ENCODE peak calls at places on chromosomes 3 and 15, in eight cellular contexts. One of them, this sample, is unnamed.

GRCh38 chr15:90101130-90101968 is 919 bp downstream of the IDH2 start:
- DNase-seq in substantia nigra: peak; percentile 74
- DNase-seq in stimulated activated CD8-positive, alpha-beta memory T cell treated with anti-CD3 and anti-CD28 coated beads, Interleukin-4, amount 100 ng/mL, for 48 hours: peak; percentile 60
- DNase-seq in A172: no peak
- DNase-seq in testis: peak; percentile 44
- DNase-seq in type B pancreatic cell: no peak
- DNase-seq in RPMI8226: peak; percentile 83
- DNase-seq in epithelial cell of proximal tubule: no peak
- DNase-seq in this sample: peak; percentile 66

GRCh38 chr3:77464106-77464688 is 424.3 kb downstream of the ROBO2 start:
- DNase-seq in stimulated activated CD8-positive, alpha-beta memory T cell treated with anti-CD3 and anti-CD28 coated beads, Interleukin-4, amount 100 ng/mL, for 48 hours: no peak
- DNase-seq in type B pancreatic cell: no peak
- DNase-seq in substantia nigra: no peak
- DNase-seq in A172: no peak
- DNase-seq in testis: no peak
- DNase-seq in RPMI8226: no peak
- DNase-seq in epithelial cell of proximal tubule: no peak
- DNase-seq in this sample: no peak

GRCh38 chr3:153348457-153349137 is 186.6 kb downstream of the RAP2B start:
- DNase-seq in substantia nigra: no peak
- DNase-seq in testis: no peak
- DNase-seq in A172: no peak
- DNase-seq in type B pancreatic cell: no peak
- DNase-seq in stimulated activated CD8-positive, alpha-beta memory T cell treated with anti-CD3 and anti-CD28 coated beads, Interleukin-4, amount 100 ng/mL, for 48 hours: no peak
- DNase-seq in RPMI8226: no peak
- DNase-seq in epithelial cell of proximal tubule: no peak
- DNase-seq in this sample: no peak

GRCh38 chr3:57227930-57228733 is 603 bp downstream of the APPL1 start:
- DNase-seq in type B pancreatic cell: no peak
- DNase-seq in A172: peak; percentile 26
- DNase-seq in RPMI8226: peak; percentile 77
- DNase-seq in stimulated activated CD8-positive, alpha-beta memory T cell treated with anti-CD3 and anti-CD28 coated beads, Interleukin-4, amount 100 ng/mL, for 48 hours: peak; percentile 58
- DNase-seq in testis: peak; percentile 78
- DNase-seq in substantia nigra: peak; percentile 36
- DNase-seq in epithelial cell of proximal tubule: no peak
- DNase-seq in this sample: peak; percentile 64

GRCh38 chr3:21754839-21755238 is 3.8 kb upstream of the ZNF385D start:
- DNase-seq in substantia nigra: no peak
- DNase-seq in epithelial cell of proximal tubule: no peak
- DNase-seq in A172: no peak
- DNase-seq in testis: no peak
- DNase-seq in RPMI8226: no peak
- DNase-seq in type B pancreatic cell: no peak
- DNase-seq in stimulated activated CD8-positive, alpha-beta memory T cell treated with anti-CD3 and anti-CD28 coated beads, Interleukin-4, amount 100 ng/mL, for 48 hours: no peak
- DNase-seq in this sample: no peak

GRCh38 chr3:188918086-188918485 is 253.7 kb upstream of the TPRG1 start:
- DNase-seq in type B pancreatic cell: no peak
- DNase-seq in A172: no peak
- DNase-seq in epithelial cell of proximal tubule: no peak
- DNase-seq in testis: no peak
- DNase-seq in stimulated activated CD8-positive, alpha-beta memory T cell treated with anti-CD3 and anti-CD28 coated beads, Interleukin-4, amount 100 ng/mL, for 48 hours: no peak
- DNase-seq in substantia nigra: no peak
- DNase-seq in RPMI8226: no peak
- DNase-seq in this sample: no peak

GRCh38 chr3:180332608-180333007 is 269.4 kb upstream of the TTC14 start:
- DNase-seq in epithelial cell of proximal tubule: no peak
- DNase-seq in type B pancreatic cell: no peak
- DNase-seq in A172: no peak
- DNase-seq in substantia nigra: no peak
- DNase-seq in testis: no peak
- DNase-seq in stimulated activated CD8-positive, alpha-beta memory T cell treated with anti-CD3 and anti-CD28 coated beads, Interleukin-4, amount 100 ng/mL, for 48 hours: no peak
- DNase-seq in RPMI8226: no peak
- DNase-seq in this sample: no peak

GRCh38 chr3:71010731-71011455 is 572.6 kb downstream of the FOXP1 start:
- DNase-seq in A172: no peak
- DNase-seq in type B pancreatic cell: no peak
- DNase-seq in RPMI8226: peak; percentile 4
- DNase-seq in testis: no peak
- DNase-seq in epithelial cell of proximal tubule: no peak
- DNase-seq in stimulated activated CD8-positive, alpha-beta memory T cell treated with anti-CD3 and anti-CD28 coated beads, Interleukin-4, amount 100 ng/mL, for 48 hours: peak; percentile 78
- DNase-seq in substantia nigra: no peak
- DNase-seq in this sample: peak; percentile 70

GRCh38 chr15:46853600-46853999 is 863.7 kb upstream of the SEMA6D start:
- DNase-seq in type B pancreatic cell: no peak
- DNase-seq in testis: no peak
- DNase-seq in A172: no peak
- DNase-seq in stimulated activated CD8-positive, alpha-beta memory T cell treated with anti-CD3 and anti-CD28 coated beads, Interleukin-4, amount 100 ng/mL, for 48 hours: no peak
- DNase-seq in epithelial cell of proximal tubule: no peak
- DNase-seq in RPMI8226: no peak
- DNase-seq in substantia nigra: no peak
- DNase-seq in this sample: no peak

GRCh38 chr3:61821823-61822251 is 260.5 kb downstream of the PTPRG start:
- DNase-seq in type B pancreatic cell: no peak
- DNase-seq in substantia nigra: no peak
- DNase-seq in RPMI8226: no peak
- DNase-seq in epithelial cell of proximal tubule: peak; percentile 42
- DNase-seq in testis: no peak
- DNase-seq in stimulated activated CD8-positive, alpha-beta memory T cell treated with anti-CD3 and anti-CD28 coated beads, Interleukin-4, amount 100 ng/mL, for 48 hours: no peak
- DNase-seq in A172: no peak
- DNase-seq in this sample: no peak

GRCh38 chr15:99120050-99120777 is 15.3 kb downstream of the SYNM start:
- DNase-seq in RPMI8226: no peak
- DNase-seq in epithelial cell of proximal tubule: no peak
- DNase-seq in type B pancreatic cell: no peak
- DNase-seq in stimulated activated CD8-positive, alpha-beta memory T cell treated with anti-CD3 and anti-CD28 coated beads, Interleukin-4, amount 100 ng/mL, for 48 hours: no peak
- DNase-seq in substantia nigra: no peak
- DNase-seq in A172: no peak
- DNase-seq in testis: no peak
- DNase-seq in this sample: no peak

GRCh38 chr3:181726351-181727121 is 14.8 kb downstream of the SOX2 start:
- DNase-seq in epithelial cell of proximal tubule: no peak
- DNase-seq in RPMI8226: peak; percentile 10
- DNase-seq in stimulated activated CD8-positive, alpha-beta memory T cell treated with anti-CD3 and anti-CD28 coated beads, Interleukin-4, amount 100 ng/mL, for 48 hours: no peak
- DNase-seq in A172: no peak
- DNase-seq in substantia nigra: peak; percentile 69
- DNase-seq in testis: no peak
- DNase-seq in type B pancreatic cell: no peak
- DNase-seq in this sample: no peak

GRCh38 chr15:68885070-68885469 is 45.3 kb upstream of the SPESP1 start:
- DNase-seq in RPMI8226: no peak
- DNase-seq in A172: peak; percentile 11
- DNase-seq in testis: no peak
- DNase-seq in epithelial cell of proximal tubule: no peak
- DNase-seq in stimulated activated CD8-positive, alpha-beta memory T cell treated with anti-CD3 and anti-CD28 coated beads, Interleukin-4, amount 100 ng/mL, for 48 hours: no peak
- DNase-seq in type B pancreatic cell: no peak
- DNase-seq in substantia nigra: no peak
- DNase-seq in this sample: no peak

GRCh38 chr3:58434990-58435389 is 1.4 kb upstream of the PDHB start:
- DNase-seq in type B pancreatic cell: no peak
- DNase-seq in A172: peak; percentile 77
- DNase-seq in substantia nigra: no peak
- DNase-seq in stimulated activated CD8-positive, alpha-beta memory T cell treated with anti-CD3 and anti-CD28 coated beads, Interleukin-4, amount 100 ng/mL, for 48 hours: no peak
- DNase-seq in epithelial cell of proximal tubule: no peak
- DNase-seq in RPMI8226: no peak
- DNase-seq in testis: no peak
- DNase-seq in this sample: no peak

GRCh38 chr15:34699968-34700640 is 54.7 kb downstream of the GJD2 start:
- DNase-seq in RPMI8226: no peak
- DNase-seq in A172: no peak
- DNase-seq in substantia nigra: no peak
- DNase-seq in stimulated activated CD8-positive, alpha-beta memory T cell treated with anti-CD3 and anti-CD28 coated beads, Interleukin-4, amount 100 ng/mL, for 48 hours: no peak
- DNase-seq in type B pancreatic cell: no peak
- DNase-seq in testis: no peak
- DNase-seq in epithelial cell of proximal tubule: no peak
- DNase-seq in this sample: no peak

GRCh38 chr3:4738737-4739274 is 240.4 kb upstream of the BHLHE40 start:
- DNase-seq in substantia nigra: no peak
- DNase-seq in RPMI8226: no peak
- DNase-seq in stimulated activated CD8-positive, alpha-beta memory T cell treated with anti-CD3 and anti-CD28 coated beads, Interleukin-4, amount 100 ng/mL, for 48 hours: no peak
- DNase-seq in testis: no peak
- DNase-seq in epithelial cell of proximal tubule: no peak
- DNase-seq in A172: no peak
- DNase-seq in type B pancreatic cell: no peak
- DNase-seq in this sample: no peak

GRCh38 chr3:114333180-114333922 is 39.5 kb downstream of the TIGIT start:
- DNase-seq in epithelial cell of proximal tubule: no peak
- DNase-seq in substantia nigra: no peak
- DNase-seq in stimulated activated CD8-positive, alpha-beta memory T cell treated with anti-CD3 and anti-CD28 coated beads, Interleukin-4, amount 100 ng/mL, for 48 hours: no peak
- DNase-seq in RPMI8226: no peak
- DNase-seq in A172: no peak
- DNase-seq in testis: no peak
- DNase-seq in type B pancreatic cell: no peak
- DNase-seq in this sample: no peak

GRCh38 chr3:139317660-139318430 is 26.0 kb upstream of the MRPS22 start:
- DNase-seq in epithelial cell of proximal tubule: no peak
- DNase-seq in substantia nigra: no peak
- DNase-seq in stimulated activated CD8-positive, alpha-beta memory T cell treated with anti-CD3 and anti-CD28 coated beads, Interleukin-4, amount 100 ng/mL, for 48 hours: no peak
- DNase-seq in testis: no peak
- DNase-seq in type B pancreatic cell: no peak
- DNase-seq in RPMI8226: no peak
- DNase-seq in A172: peak; percentile 19
- DNase-seq in this sample: no peak

GRCh38 chr3:140416686-140417085 is 261.2 kb upstream of the TRIM42 start:
- DNase-seq in epithelial cell of proximal tubule: no peak
- DNase-seq in testis: no peak
- DNase-seq in substantia nigra: no peak
- DNase-seq in type B pancreatic cell: no peak
- DNase-seq in stimulated activated CD8-positive, alpha-beta memory T cell treated with anti-CD3 and anti-CD28 coated beads, Interleukin-4, amount 100 ng/mL, for 48 hours: no peak
- DNase-seq in RPMI8226: no peak
- DNase-seq in A172: no peak
- DNase-seq in this sample: no peak

GRCh38 chr15:99474041-99474906 is 91.5 kb upstream of the MEF2A start:
- DNase-seq in substantia nigra: peak; percentile 48
- DNase-seq in stimulated activated CD8-positive, alpha-beta memory T cell treated with anti-CD3 and anti-CD28 coated beads, Interleukin-4, amount 100 ng/mL, for 48 hours: no peak
- DNase-seq in A172: no peak
- DNase-seq in testis: peak; percentile 62
- DNase-seq in type B pancreatic cell: no peak
- DNase-seq in epithelial cell of proximal tubule: no peak
- DNase-seq in RPMI8226: peak; percentile 37
- DNase-seq in this sample: no peak

GRCh38 chr15:68298882-68299381 is 21.4 kb downstream of the FEM1B start:
- DNase-seq in testis: peak; percentile 32
- DNase-seq in type B pancreatic cell: peak; percentile 27
- DNase-seq in stimulated activated CD8-positive, alpha-beta memory T cell treated with anti-CD3 and anti-CD28 coated beads, Interleukin-4, amount 100 ng/mL, for 48 hours: no peak
- DNase-seq in RPMI8226: peak; percentile 96
- DNase-seq in A172: peak; percentile 12
- DNase-seq in epithelial cell of proximal tubule: no peak
- DNase-seq in substantia nigra: no peak
- DNase-seq in this sample: no peak